ENCODE peak calls at places on chromosomes 2 and 18, in eight cellular contexts. Y is coronary artery; K is IMR-90; Q is HFF-Myc; C is CD8-positive, alpha-beta T cell; N is right lobe of liver; V is left lung; Z is Panc1. D is an unnamed sample.

GRCh38 chr18:59220164-59220783 is 316 bp downstream of the GRP start:
- DNase-seq in V (no peak), C (no peak), N (no peak), Y (no peak), Q (no peak), Z (no peak), K (no peak), D (no peak)

GRCh38 chr2:241799522-241800197 is 9.3 kb upstream of the NEU4 start:
- DNase-seq in N (no peak), Q (no peak), Z (no peak), C (no peak), V (peak), Y (no peak), K (no peak), D (no peak)

GRCh38 chr2:119430023-119430498 is 1.6 kb upstream of the TMEM37 start:
- DNase-seq in N (no peak), C (no peak), Q (no peak), Y (peak), V (no peak), K (no peak), Z (no peak), D (no peak)

GRCh38 chr2:205783872-205784510 is 101.7 kb downstream of the NRP2 start:
- DNase-seq in N (no peak), Y (no peak), Z (no peak), V (no peak), K (no peak), Q (no peak), C (no peak), D (no peak)

GRCh38 chr2:216070195-216070594 is 11.4 kb downstream of the PECR start:
- DNase-seq in Q (no peak), N (no peak), V (no peak), Y (no peak), K (no peak), C (no peak), Z (no peak), D (no peak)

GRCh38 chr2:136510244-136510643 is 255.1 kb upstream of the THSD7B start:
- DNase-seq in V (no peak), Y (no peak), C (no peak), Z (no peak), Q (no peak), N (no peak), K (no peak), D (no peak)

GRCh38 chr2:164967349-164967748 is 12.0 kb upstream of the SLC38A11 start:
- DNase-seq in V (no peak), C (no peak), Y (no peak), Z (no peak), Q (no peak), N (no peak), K (no peak), D (no peak)

GRCh38 chr2:136990316-136990715 is 225.0 kb downstream of the THSD7B start:
- DNase-seq in V (no peak), C (no peak), K (no peak), N (no peak), Y (no peak), Z (no peak), Q (no peak), D (no peak)

GRCh38 chr2:188628989-188629889 is 337.6 kb downstream of the GULP1 start:
- DNase-seq in K (peak), Z (no peak), Y (no peak), C (no peak), V (no peak), N (no peak), Q (peak), D (no peak)

GRCh38 chr18:41579185-41579584 is 375.8 kb upstream of the PIK3C3 start:
- DNase-seq in Z (no peak), V (no peak), C (no peak), N (peak), K (no peak), Q (no peak), Y (no peak), D (no peak)

GRCh38 chr18:50726960-50727589 is 92.7 kb downstream of the MRO start:
- DNase-seq in Y (no peak), N (no peak), Z (no peak), K (no peak), V (no peak), C (no peak), Q (no peak), D (no peak)

GRCh38 chr2:10253596-10254372 is 48.9 kb upstream of the HPCAL1 start:
- DNase-seq in K (no peak), Y (no peak), Q (no peak), V (peak), N (peak), Z (no peak), C (no peak), D (no peak)

GRCh38 chr2:74045454-74045853 is 60.7 kb downstream of the TET3 start:
- DNase-seq in K (peak), C (no peak), N (no peak), Y (no peak), V (no peak), Q (no peak), Z (no peak), D (no peak)

GRCh38 chr2:166351319-166351718 is 24.4 kb downstream of the SCN9A start:
- DNase-seq in C (no peak), V (no peak), K (peak), N (no peak), Q (no peak), Z (no peak), Y (no peak), D (no peak)

GRCh38 chr18:2555895-2556294 is 15.4 kb downstream of the METTL4 start:
- DNase-seq in C (no peak), V (no peak), N (no peak), Y (no peak), Q (no peak), K (no peak), Z (no peak), D (no peak)

GRCh38 chr18:2719040-2719439 is 63.5 kb downstream of the SMCHD1 start:
- DNase-seq in V (no peak), N (no peak), Q (no peak), K (no peak), Y (no peak), Z (no peak), C (no peak), D (no peak)

GRCh38 chr2:23905155-23905554 is 21.8 kb downstream of the ATAD2B start:
- DNase-seq in Y (no peak), Q (no peak), V (no peak), Z (no peak), C (no peak), K (peak), N (no peak), D (no peak)

GRCh38 chr2:184628051-184628450 is 29.7 kb downstream of the ZNF804A start:
- DNase-seq in N (no peak), Z (no peak), C (no peak), Y (no peak), Q (no peak), K (no peak), V (no peak), D (no peak)

GRCh38 chr18:56388571-56388970 is 249.8 kb downstream of the TXNL1 start:
- DNase-seq in K (no peak), C (no peak), V (no peak), Z (no peak), Q (no peak), N (no peak), Y (no peak), D (no peak)

GRCh38 chr2:113894156-113894743 is 4.4 kb downstream of the ACTR3 start:
- DNase-seq in Y (no peak), K (peak), N (peak), Q (peak), Z (no peak), V (no peak), C (no peak), D (no peak)

GRCh38 chr18:67145586-67146292 is 370.8 kb downstream of the DSEL start:
- DNase-seq in K (no peak), Q (no peak), C (no peak), Z (no peak), Y (no peak), N (peak), V (no peak), D (no peak)

GRCh38 chr18:64202836-64203235 is 53.9 kb upstream of the LINC00305 start:
- DNase-seq in K (no peak), Y (no peak), Q (no peak), N (no peak), Z (no peak), V (no peak), C (no peak), D (no peak)

GRCh38 chr2:173884403-173884802 is 80.8 kb downstream of the SP3 start:
- DNase-seq in V (peak), K (peak), Q (no peak), Z (peak), Y (no peak), N (peak), C (peak), D (no peak)

GRCh38 chr2:63301481-63301880 is 250.9 kb downstream of the OTX1 start:
- DNase-seq in Z (no peak), Q (peak), C (no peak), N (no peak), K (no peak), V (no peak), Y (no peak), D (no peak)

GRCh38 chr2:88885679-88886402 is 194.4 kb downstream of the RPIA start:
- DNase-seq in N (no peak), Y (no peak), Q (no peak), C (no peak), K (no peak), Z (no peak), V (no peak), D (no peak)

GRCh38 chr2:157872791-157873190 is 3.3 kb downstream of the ACVR1 start:
- DNase-seq in V (no peak), C (no peak), Q (no peak), Z (no peak), Y (no peak), N (no peak), K (peak), D (no peak)

GRCh38 chr2:190511104-190511503 is 23.4 kb downstream of the NEMP2 start:
- DNase-seq in C (no peak), Q (no peak), N (no peak), V (no peak), K (peak), Y (no peak), Z (no peak), D (no peak)

GRCh38 chr2:148874868-148875341 is at the start of gene KIF5C:
- DNase-seq in Y (no peak), Z (no peak), V (peak), K (peak), C (peak), N (peak), Q (peak), D (peak)

GRCh38 chr2:48287971-48288370 is 242.0 kb upstream of the STON1 start:
- DNase-seq in Y (no peak), V (no peak), Q (no peak), N (no peak), Z (no peak), K (no peak), C (no peak), D (no peak)

GRCh38 chr18:80202264-80202998 is 44.9 kb downstream of the PARD6G start:
- DNase-seq in C (no peak), Y (no peak), K (no peak), V (no peak), Q (no peak), N (no peak), Z (no peak), D (peak)

GRCh38 chr2:133171396-133172004 is 396.8 kb downstream of the NCKAP5 start:
- DNase-seq in Q (peak), Y (no peak), V (no peak), K (peak), Z (peak), N (no peak), C (no peak), D (no peak)

GRCh38 chr2:208033701-208034502 is 8.6 kb upstream of the PLEKHM3 start:
- DNase-seq in K (peak), Y (no peak), Q (no peak), V (peak), C (no peak), Z (no peak), N (peak), D (no peak)

GRCh38 chr2:62309465-62310091 is 113.7 kb downstream of the B3GNT2 start:
- DNase-seq in Y (no peak), Q (no peak), K (no peak), V (no peak), C (peak), N (no peak), Z (no peak), D (no peak)

DNA sequence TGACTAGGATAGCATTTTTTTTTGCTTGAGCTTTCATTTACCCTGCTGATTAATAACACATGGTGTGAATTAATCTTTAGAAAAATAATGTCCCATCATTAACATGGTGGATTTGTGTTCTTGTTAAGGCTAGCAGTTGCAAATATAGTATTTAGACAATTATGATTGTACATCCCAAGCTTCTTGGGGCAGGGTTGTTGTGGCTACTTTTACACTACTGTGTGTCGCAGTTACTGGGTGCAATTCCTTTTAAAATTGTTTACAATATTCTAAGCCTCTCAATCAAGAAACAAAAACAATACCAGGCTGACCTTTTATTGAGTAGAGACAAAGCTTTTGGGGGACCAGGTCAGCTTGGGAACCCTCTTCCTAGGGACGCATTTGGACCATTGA is 2.5 kb downstream of the FMNL2 start:
- DNase-seq in N (no peak), K (no peak), V (no peak), Y (no peak), Q (no peak), C (no peak), Z (no peak), D (no peak)
- H3K4me3 ChIP-seq in N (no peak), K (no peak), V (peak), Y (peak), Q (peak), C (no peak), Z (peak), D (no peak)

DNA sequence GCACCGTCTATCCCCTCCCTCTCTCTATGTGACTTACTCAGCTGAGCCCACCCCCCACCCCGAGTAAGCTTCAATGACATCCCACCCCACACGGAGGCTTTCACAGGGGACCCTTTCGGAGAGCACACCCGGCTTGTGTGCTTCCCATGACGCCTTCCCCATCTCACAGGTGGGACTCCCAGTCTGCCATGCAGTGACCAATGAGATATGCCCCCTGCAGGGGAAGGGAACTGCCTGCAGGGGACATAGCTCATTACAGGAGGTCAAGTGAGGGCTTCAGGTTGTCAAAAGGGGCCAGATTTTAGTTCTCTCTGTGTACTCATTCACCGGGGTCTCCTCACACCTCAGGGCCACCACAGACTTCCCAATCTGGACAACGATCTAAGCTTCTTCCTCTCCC is 112.6 kb downstream of the GAREM1 start:
- DNase-seq in Z (no peak), N (no peak), Y (no peak), Q (no peak), K (no peak), C (no peak), V (no peak), D (no peak)
- TF ChIP-seq CTCF in Z (no peak), N (no peak), Y (no peak), Q (peak), K (no peak), C (no peak), V (no peak), D (no peak)

GRCh38 chr2:42048318-42049251 is 764 bp downstream of the PKDCC start:
- DNase-seq in C (no peak), Z (no peak), K (peak), V (no peak), Y (no peak), N (no peak), Q (no peak), D (no peak)

GRCh38 chr2:42047488-42048317 is at the start of gene PKDCC:
- DNase-seq in V (peak), Q (no peak), N (peak), Z (no peak), C (no peak), Y (peak), K (peak), D (peak)

GRCh38 chr2:42050350-42051167 is 2.7 kb downstream of the PKDCC start:
- DNase-seq in Q (no peak), N (no peak), C (no peak), Y (no peak), V (no peak), K (no peak), Z (no peak), D (no peak)

GRCh38 chr2:42051168-42052125 is 3.6 kb downstream of the PKDCC start:
- DNase-seq in C (no peak), N (no peak), Y (no peak), Z (no peak), V (no peak), K (no peak), Q (no peak), D (no peak)

GRCh38 chr2:42049411-42050349 is 1.9 kb downstream of the PKDCC start:
- DNase-seq in N (no peak), V (no peak), Y (no peak), Q (no peak), Z (no peak), K (no peak), C (no peak), D (no peak)
- H3K4me3 ChIP-seq in N (peak), V (peak), Y (peak), Q (no peak), Z (peak), K (peak), C (no peak), D (peak)

GRCh38 chr18:12890500-12890899 is 6.5 kb upstream of the PTPN2 start:
- DNase-seq in Q (no peak), Z (no peak), V (no peak), N (no peak), Y (no peak), C (no peak), K (no peak), D (no peak)
- TF ChIP-seq CTCF in Q (peak), Z (peak), V (no peak), N (no peak), Y (no peak), C (no peak), K (peak), D (no peak)

GRCh38 chr2:42129947-42130346 is 39.2 kb upstream of the EML4 start:
- DNase-seq in C (no peak), Z (no peak), Y (no peak), K (no peak), V (no peak), Q (no peak), N (no peak), D (no peak)

GRCh38 chr2:42129487-42129852 is 39.7 kb upstream of the EML4 start:
- DNase-seq in V (no peak), Y (no peak), K (no peak), C (no peak), Q (no peak), Z (no peak), N (no peak), D (peak)

GRCh38 chr2:42133771-42134195 is 35.4 kb upstream of the EML4 start:
- DNase-seq in Z (no peak), Y (no peak), Q (no peak), V (no peak), N (no peak), C (no peak), K (no peak), D (no peak)

GRCh38 chr2:42132966-42133641 is 36.0 kb upstream of the EML4 start:
- DNase-seq in Z (peak), V (peak), K (peak), Y (peak), Q (peak), C (peak), N (peak), D (peak)

DNA sequence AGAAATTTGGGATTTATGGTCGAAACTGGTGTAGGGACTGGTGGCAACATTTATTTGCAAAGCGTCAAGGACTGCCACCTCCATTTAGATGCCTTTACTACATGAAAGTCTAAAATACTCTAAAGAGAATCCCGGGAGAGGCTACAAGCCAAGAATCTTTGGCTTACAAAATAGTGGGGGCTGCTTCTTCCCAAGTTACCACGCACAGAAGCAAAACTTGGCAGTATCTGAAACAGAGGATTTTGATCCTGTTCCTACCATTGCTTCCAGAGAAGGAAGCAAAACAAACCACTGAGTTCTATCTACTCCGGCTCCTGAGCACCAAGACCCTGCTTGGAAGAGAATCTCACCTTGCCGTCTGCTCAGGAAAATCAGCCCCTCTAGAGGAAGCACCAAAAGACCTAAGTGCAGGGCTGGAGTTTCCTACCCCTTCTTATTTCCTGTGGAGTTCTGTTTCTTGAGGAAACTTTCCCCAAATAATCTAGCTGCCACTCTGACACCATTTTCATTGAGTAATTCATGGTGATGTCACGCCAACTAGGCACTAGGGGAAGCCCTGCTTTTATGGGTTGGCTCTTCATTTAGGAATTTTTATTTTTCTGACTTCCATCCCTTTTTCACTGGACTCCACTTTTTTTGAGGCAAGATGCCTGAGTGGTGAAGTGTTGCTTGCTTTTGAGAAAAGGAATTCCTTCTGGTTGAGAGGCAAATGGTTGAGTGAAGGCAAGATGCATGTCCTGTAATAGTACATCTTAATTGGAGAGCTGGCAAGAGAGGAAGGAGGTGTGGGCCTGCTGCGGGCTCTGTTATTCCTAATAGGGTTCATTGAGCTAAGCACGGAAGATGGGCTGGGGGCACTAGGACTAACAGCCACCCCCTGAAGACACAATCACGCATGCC is 36.8 kb upstream of the EML4 start:
- DNase-seq in V (no peak), Y (no peak), K (peak), Q (no peak), C (no peak), N (no peak), Z (peak), D (no peak)
- H3K4me3 ChIP-seq in V (no peak), Y (peak), K (no peak), Q (no peak), C (peak), N (no peak), Z (peak), D (no peak)

DNA sequence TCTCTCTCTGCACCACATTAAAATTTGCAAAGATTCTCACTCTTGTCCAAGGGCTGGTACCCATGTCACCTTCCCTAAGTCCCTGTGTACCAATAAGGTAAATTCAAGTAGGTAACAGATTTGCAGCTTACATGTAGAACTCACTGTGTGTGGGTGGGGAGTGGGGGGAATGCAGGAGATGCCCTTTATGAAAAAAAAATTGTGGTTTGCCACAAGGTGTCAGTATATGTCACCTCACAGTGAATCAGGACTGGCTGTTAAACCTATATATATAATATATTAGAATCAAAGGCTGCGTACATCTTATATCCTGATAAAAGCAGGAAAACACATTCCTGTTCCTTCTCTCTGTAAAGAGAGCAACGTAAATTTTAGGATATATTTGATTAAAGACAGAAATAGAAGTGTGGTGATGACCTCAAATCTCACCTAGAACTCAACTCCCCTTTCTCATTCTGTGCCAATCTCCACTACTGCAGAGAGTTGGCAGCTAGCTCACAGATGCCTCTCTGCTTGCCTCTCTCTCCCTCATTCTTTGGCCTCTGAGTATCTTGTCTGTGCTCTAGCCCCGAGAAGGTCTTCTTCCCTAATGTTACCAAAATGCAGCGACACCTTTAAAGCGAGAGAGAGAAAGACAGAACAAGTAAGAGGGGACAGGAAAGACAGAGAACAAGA is 529 bp downstream of the XDH start:
- DNase-seq in C (no peak), Z (no peak), Q (no peak), Y (no peak), V (no peak), N (no peak), K (no peak), D (no peak)
- TF ChIP-seq CTCF in C (peak), Z (peak), Q (peak), Y (no peak), V (no peak), N (peak), K (peak), D (no peak)

D was measured in lower leg skin.